ENCODE peak calls at places on chromosome 6, in six cellular contexts. One of them, this sample, is unnamed.

GRCh38 chr6:72560721-72561593 is 60.9 kb upstream of the KCNQ5 start:
- DNase-seq in hypothalamus: no peak
- DNase-seq in nephron progenitor cell: no peak
- DNase-seq in A172: peak; percentile 93
- DNase-seq in stimulated activated CD8-positive, alpha-beta memory T cell treated with anti-CD3 and anti-CD28 coated beads, Interleukin-12 subunit alpha, Interleukin-12 subunit beta, amount 100 ng/mL, for 1 hour: no peak
- DNase-seq in fibroblast of pulmonary artery: peak; percentile 5
- DNase-seq in this sample: no peak

GRCh38 chr6:131015630-131016263 is 47.3 kb downstream of the EPB41L2 start:
- DNase-seq in hypothalamus: no peak
- DNase-seq in nephron progenitor cell: no peak
- DNase-seq in A172: peak; percentile 11
- DNase-seq in stimulated activated CD8-positive, alpha-beta memory T cell treated with anti-CD3 and anti-CD28 coated beads, Interleukin-12 subunit alpha, Interleukin-12 subunit beta, amount 100 ng/mL, for 1 hour: no peak
- DNase-seq in fibroblast of pulmonary artery: peak; percentile 68
- DNase-seq in this sample: peak; percentile 37

GRCh38 chr6:12354499-12354898 is 64.3 kb downstream of the EDN1 start:
- DNase-seq in hypothalamus: no peak
- DNase-seq in nephron progenitor cell: no peak
- DNase-seq in A172: no peak
- DNase-seq in stimulated activated CD8-positive, alpha-beta memory T cell treated with anti-CD3 and anti-CD28 coated beads, Interleukin-12 subunit alpha, Interleukin-12 subunit beta, amount 100 ng/mL, for 1 hour: no peak
- DNase-seq in fibroblast of pulmonary artery: peak; percentile 90
- DNase-seq in this sample: peak; percentile 59

GRCh38 chr6:36609582-36609981 is 15.4 kb downstream of the SRSF3 start:
- DNase-seq in hypothalamus: no peak
- DNase-seq in nephron progenitor cell: no peak
- DNase-seq in A172: no peak
- DNase-seq in stimulated activated CD8-positive, alpha-beta memory T cell treated with anti-CD3 and anti-CD28 coated beads, Interleukin-12 subunit alpha, Interleukin-12 subunit beta, amount 100 ng/mL, for 1 hour: no peak
- DNase-seq in fibroblast of pulmonary artery: no peak
- DNase-seq in this sample: no peak

GRCh38 chr6:149855741-149856140 is 8.4 kb downstream of the LRP11 start:
- DNase-seq in hypothalamus: no peak
- DNase-seq in nephron progenitor cell: no peak
- DNase-seq in A172: no peak
- DNase-seq in stimulated activated CD8-positive, alpha-beta memory T cell treated with anti-CD3 and anti-CD28 coated beads, Interleukin-12 subunit alpha, Interleukin-12 subunit beta, amount 100 ng/mL, for 1 hour: no peak
- DNase-seq in fibroblast of pulmonary artery: no peak
- DNase-seq in this sample: no peak

GRCh38 chr6:23349521-23350147 is 776.4 kb upstream of the NRSN1 start:
- DNase-seq in hypothalamus: no peak
- DNase-seq in nephron progenitor cell: no peak
- DNase-seq in A172: peak; percentile 91
- DNase-seq in stimulated activated CD8-positive, alpha-beta memory T cell treated with anti-CD3 and anti-CD28 coated beads, Interleukin-12 subunit alpha, Interleukin-12 subunit beta, amount 100 ng/mL, for 1 hour: no peak
- DNase-seq in fibroblast of pulmonary artery: peak; percentile 69
- DNase-seq in this sample: peak; percentile 46

GRCh38 chr6:96013531-96013930 is 2.2 kb upstream of the FUT9 start:
- DNase-seq in hypothalamus: no peak
- DNase-seq in nephron progenitor cell: no peak
- DNase-seq in A172: no peak
- DNase-seq in stimulated activated CD8-positive, alpha-beta memory T cell treated with anti-CD3 and anti-CD28 coated beads, Interleukin-12 subunit alpha, Interleukin-12 subunit beta, amount 100 ng/mL, for 1 hour: no peak
- DNase-seq in fibroblast of pulmonary artery: no peak
- DNase-seq in this sample: no peak

GRCh38 chr6:147906361-147906760 is 397.9 kb downstream of the SAMD5 start:
- DNase-seq in hypothalamus: no peak
- DNase-seq in nephron progenitor cell: no peak
- DNase-seq in A172: peak; percentile 14
- DNase-seq in stimulated activated CD8-positive, alpha-beta memory T cell treated with anti-CD3 and anti-CD28 coated beads, Interleukin-12 subunit alpha, Interleukin-12 subunit beta, amount 100 ng/mL, for 1 hour: no peak
- DNase-seq in fibroblast of pulmonary artery: no peak
- DNase-seq in this sample: no peak

GRCh38 chr6:11979866-11980265 is 32.2 kb upstream of the HIVEP1 start:
- DNase-seq in hypothalamus: no peak
- DNase-seq in nephron progenitor cell: no peak
- DNase-seq in A172: no peak
- DNase-seq in stimulated activated CD8-positive, alpha-beta memory T cell treated with anti-CD3 and anti-CD28 coated beads, Interleukin-12 subunit alpha, Interleukin-12 subunit beta, amount 100 ng/mL, for 1 hour: no peak
- DNase-seq in fibroblast of pulmonary artery: no peak
- DNase-seq in this sample: no peak

GRCh38 chr6:105835373-105835772 is 250.8 kb upstream of the PRDM1 start:
- DNase-seq in hypothalamus: no peak
- DNase-seq in nephron progenitor cell: peak; percentile 39
- DNase-seq in A172: no peak
- DNase-seq in stimulated activated CD8-positive, alpha-beta memory T cell treated with anti-CD3 and anti-CD28 coated beads, Interleukin-12 subunit alpha, Interleukin-12 subunit beta, amount 100 ng/mL, for 1 hour: no peak
- DNase-seq in fibroblast of pulmonary artery: peak; percentile 3
- DNase-seq in this sample: peak; percentile 76

GRCh38 chr6:149221774-149222070 is 95.8 kb upstream of the TAB2 start:
- DNase-seq in hypothalamus: no peak
- DNase-seq in nephron progenitor cell: no peak
- DNase-seq in A172: no peak
- DNase-seq in stimulated activated CD8-positive, alpha-beta memory T cell treated with anti-CD3 and anti-CD28 coated beads, Interleukin-12 subunit alpha, Interleukin-12 subunit beta, amount 100 ng/mL, for 1 hour: no peak
- DNase-seq in fibroblast of pulmonary artery: peak; percentile 24
- DNase-seq in this sample: no peak

GRCh38 chr6:119339941-119340456 is 9.6 kb downstream of the MAN1A1 start:
- DNase-seq in hypothalamus: no peak
- DNase-seq in nephron progenitor cell: no peak
- DNase-seq in A172: no peak
- DNase-seq in stimulated activated CD8-positive, alpha-beta memory T cell treated with anti-CD3 and anti-CD28 coated beads, Interleukin-12 subunit alpha, Interleukin-12 subunit beta, amount 100 ng/mL, for 1 hour: no peak
- DNase-seq in fibroblast of pulmonary artery: no peak
- DNase-seq in this sample: no peak

GRCh38 chr6:163490826-163491577 is 76.5 kb downstream of the QKI start:
- DNase-seq in hypothalamus: peak; percentile 30
- DNase-seq in nephron progenitor cell: no peak
- DNase-seq in A172: no peak
- DNase-seq in stimulated activated CD8-positive, alpha-beta memory T cell treated with anti-CD3 and anti-CD28 coated beads, Interleukin-12 subunit alpha, Interleukin-12 subunit beta, amount 100 ng/mL, for 1 hour: no peak
- DNase-seq in fibroblast of pulmonary artery: peak; percentile 59
- DNase-seq in this sample: peak; percentile 71

GRCh38 chr6:149833651-149834050 is 30.5 kb downstream of the LRP11 start:
- DNase-seq in hypothalamus: no peak
- DNase-seq in nephron progenitor cell: no peak
- DNase-seq in A172: no peak
- DNase-seq in stimulated activated CD8-positive, alpha-beta memory T cell treated with anti-CD3 and anti-CD28 coated beads, Interleukin-12 subunit alpha, Interleukin-12 subunit beta, amount 100 ng/mL, for 1 hour: no peak
- DNase-seq in fibroblast of pulmonary artery: no peak
- DNase-seq in this sample: no peak

GRCh38 chr6:107598091-107598490 is 108.2 kb downstream of the SOBP start:
- DNase-seq in hypothalamus: no peak
- DNase-seq in nephron progenitor cell: no peak
- DNase-seq in A172: no peak
- DNase-seq in stimulated activated CD8-positive, alpha-beta memory T cell treated with anti-CD3 and anti-CD28 coated beads, Interleukin-12 subunit alpha, Interleukin-12 subunit beta, amount 100 ng/mL, for 1 hour: no peak
- DNase-seq in fibroblast of pulmonary artery: no peak
- DNase-seq in this sample: no peak

GRCh38 chr6:31203345-31203979 is 33.0 kb upstream of the POU5F1 start:
- DNase-seq in hypothalamus: no peak
- DNase-seq in nephron progenitor cell: no peak
- DNase-seq in A172: peak; percentile 82
- DNase-seq in stimulated activated CD8-positive, alpha-beta memory T cell treated with anti-CD3 and anti-CD28 coated beads, Interleukin-12 subunit alpha, Interleukin-12 subunit beta, amount 100 ng/mL, for 1 hour: no peak
- DNase-seq in fibroblast of pulmonary artery: peak; percentile 26
- DNase-seq in this sample: peak; percentile 26

GRCh38 chr6:133551436-133551835 is 310.3 kb downstream of the EYA4 start:
- DNase-seq in hypothalamus: no peak
- DNase-seq in nephron progenitor cell: no peak
- DNase-seq in A172: no peak
- DNase-seq in stimulated activated CD8-positive, alpha-beta memory T cell treated with anti-CD3 and anti-CD28 coated beads, Interleukin-12 subunit alpha, Interleukin-12 subunit beta, amount 100 ng/mL, for 1 hour: no peak
- DNase-seq in fibroblast of pulmonary artery: no peak
- DNase-seq in this sample: no peak

GRCh38 chr6:121436966-121437756 is 1.7 kb downstream of the GJA1 start:
- DNase-seq in hypothalamus: no peak
- DNase-seq in nephron progenitor cell: peak; percentile 64
- DNase-seq in A172: peak; percentile 23
- DNase-seq in stimulated activated CD8-positive, alpha-beta memory T cell treated with anti-CD3 and anti-CD28 coated beads, Interleukin-12 subunit alpha, Interleukin-12 subunit beta, amount 100 ng/mL, for 1 hour: no peak
- DNase-seq in fibroblast of pulmonary artery: peak; percentile 63
- DNase-seq in this sample: peak; percentile 91

GRCh38 chr6:99119109-99120031 is 171.6 kb upstream of the FBXL4 start:
- DNase-seq in hypothalamus: no peak
- DNase-seq in nephron progenitor cell: peak; percentile 39
- DNase-seq in A172: peak; percentile 52
- DNase-seq in stimulated activated CD8-positive, alpha-beta memory T cell treated with anti-CD3 and anti-CD28 coated beads, Interleukin-12 subunit alpha, Interleukin-12 subunit beta, amount 100 ng/mL, for 1 hour: peak; percentile 13
- DNase-seq in fibroblast of pulmonary artery: peak; percentile 55
- DNase-seq in this sample: peak; percentile 79

GRCh38 chr6:110270166-110270565 is 88.0 kb downstream of the METTL24 start:
- DNase-seq in hypothalamus: no peak
- DNase-seq in nephron progenitor cell: no peak
- DNase-seq in A172: peak; percentile 7
- DNase-seq in stimulated activated CD8-positive, alpha-beta memory T cell treated with anti-CD3 and anti-CD28 coated beads, Interleukin-12 subunit alpha, Interleukin-12 subunit beta, amount 100 ng/mL, for 1 hour: no peak
- DNase-seq in fibroblast of pulmonary artery: no peak
- DNase-seq in this sample: no peak

GRCh38 chr6:146545608-146546007 is 2.0 kb downstream of the RAB32 start:
- DNase-seq in hypothalamus: no peak
- DNase-seq in nephron progenitor cell: no peak
- DNase-seq in A172: peak; percentile 37
- DNase-seq in stimulated activated CD8-positive, alpha-beta memory T cell treated with anti-CD3 and anti-CD28 coated beads, Interleukin-12 subunit alpha, Interleukin-12 subunit beta, amount 100 ng/mL, for 1 hour: no peak
- DNase-seq in fibroblast of pulmonary artery: peak; percentile 57
- DNase-seq in this sample: peak; percentile 31

GRCh38 chr6:88596801-88597200 is 366.6 kb downstream of the RNGTT start:
- DNase-seq in hypothalamus: no peak
- DNase-seq in nephron progenitor cell: no peak
- DNase-seq in A172: no peak
- DNase-seq in stimulated activated CD8-positive, alpha-beta memory T cell treated with anti-CD3 and anti-CD28 coated beads, Interleukin-12 subunit alpha, Interleukin-12 subunit beta, amount 100 ng/mL, for 1 hour: no peak
- DNase-seq in fibroblast of pulmonary artery: no peak
- DNase-seq in this sample: no peak

GRCh38 chr6:170404036-170404435 is 97.5 kb downstream of the FAM120B start:
- DNase-seq in hypothalamus: no peak
- DNase-seq in nephron progenitor cell: no peak
- DNase-seq in A172: no peak
- DNase-seq in stimulated activated CD8-positive, alpha-beta memory T cell treated with anti-CD3 and anti-CD28 coated beads, Interleukin-12 subunit alpha, Interleukin-12 subunit beta, amount 100 ng/mL, for 1 hour: no peak
- DNase-seq in fibroblast of pulmonary artery: no peak
- DNase-seq in this sample: no peak

GRCh38 chr6:3450888-3451287 is 6.0 kb downstream of the SLC22A23 start:
- DNase-seq in hypothalamus: no peak
- DNase-seq in nephron progenitor cell: no peak
- DNase-seq in A172: no peak
- DNase-seq in stimulated activated CD8-positive, alpha-beta memory T cell treated with anti-CD3 and anti-CD28 coated beads, Interleukin-12 subunit alpha, Interleukin-12 subunit beta, amount 100 ng/mL, for 1 hour: no peak
- DNase-seq in fibroblast of pulmonary artery: no peak
- DNase-seq in this sample: no peak

GRCh38 chr6:57435475-57436163 is 118.2 kb downstream of the PRIM2 start:
- DNase-seq in hypothalamus: no peak
- DNase-seq in nephron progenitor cell: no peak
- DNase-seq in A172: no peak
- DNase-seq in stimulated activated CD8-positive, alpha-beta memory T cell treated with anti-CD3 and anti-CD28 coated beads, Interleukin-12 subunit alpha, Interleukin-12 subunit beta, amount 100 ng/mL, for 1 hour: no peak
- DNase-seq in fibroblast of pulmonary artery: no peak
- DNase-seq in this sample: peak; percentile 22

GRCh38 chr6:34235605-34236422 is 859 bp upstream of the HMGA1 start:
- DNase-seq in hypothalamus: no peak
- DNase-seq in nephron progenitor cell: peak; percentile 82
- DNase-seq in A172: peak; percentile 63
- DNase-seq in stimulated activated CD8-positive, alpha-beta memory T cell treated with anti-CD3 and anti-CD28 coated beads, Interleukin-12 subunit alpha, Interleukin-12 subunit beta, amount 100 ng/mL, for 1 hour: peak; percentile 51
- DNase-seq in fibroblast of pulmonary artery: peak; percentile 67
- DNase-seq in this sample: peak; percentile 74

GRCh38 chr6:20252311-20252710 is 40.0 kb upstream of the MBOAT1 start:
- DNase-seq in hypothalamus: no peak
- DNase-seq in nephron progenitor cell: no peak
- DNase-seq in A172: no peak
- DNase-seq in stimulated activated CD8-positive, alpha-beta memory T cell treated with anti-CD3 and anti-CD28 coated beads, Interleukin-12 subunit alpha, Interleukin-12 subunit beta, amount 100 ng/mL, for 1 hour: no peak
- DNase-seq in fibroblast of pulmonary artery: no peak
- DNase-seq in this sample: no peak

GRCh38 chr6:36126553-36127458 is 3.5 kb upstream of the MAPK13 start:
- DNase-seq in hypothalamus: no peak
- DNase-seq in nephron progenitor cell: no peak
- DNase-seq in A172: peak; percentile 48
- DNase-seq in stimulated activated CD8-positive, alpha-beta memory T cell treated with anti-CD3 and anti-CD28 coated beads, Interleukin-12 subunit alpha, Interleukin-12 subunit beta, amount 100 ng/mL, for 1 hour: no peak
- DNase-seq in fibroblast of pulmonary artery: peak; percentile 54
- DNase-seq in this sample: no peak

GRCh38 chr6:136660727-136661126 is 110.5 kb upstream of the MAP7 start:
- DNase-seq in hypothalamus: no peak
- DNase-seq in nephron progenitor cell: no peak
- DNase-seq in A172: no peak
- DNase-seq in stimulated activated CD8-positive, alpha-beta memory T cell treated with anti-CD3 and anti-CD28 coated beads, Interleukin-12 subunit alpha, Interleukin-12 subunit beta, amount 100 ng/mL, for 1 hour: no peak
- DNase-seq in fibroblast of pulmonary artery: no peak
- DNase-seq in this sample: no peak

GRCh38 chr6:53712078-53712477 is 46.5 kb upstream of the KLHL31 start:
- DNase-seq in hypothalamus: no peak
- DNase-seq in nephron progenitor cell: no peak
- DNase-seq in A172: no peak
- DNase-seq in stimulated activated CD8-positive, alpha-beta memory T cell treated with anti-CD3 and anti-CD28 coated beads, Interleukin-12 subunit alpha, Interleukin-12 subunit beta, amount 100 ng/mL, for 1 hour: no peak
- DNase-seq in fibroblast of pulmonary artery: no peak
- DNase-seq in this sample: no peak

GRCh38 chr6:133062702-133063319 is 178.3 kb upstream of the EYA4 start:
- DNase-seq in hypothalamus: no peak
- DNase-seq in nephron progenitor cell: no peak
- DNase-seq in A172: no peak
- DNase-seq in stimulated activated CD8-positive, alpha-beta memory T cell treated with anti-CD3 and anti-CD28 coated beads, Interleukin-12 subunit alpha, Interleukin-12 subunit beta, amount 100 ng/mL, for 1 hour: no peak
- DNase-seq in fibroblast of pulmonary artery: peak; percentile 4
- DNase-seq in this sample: no peak

GRCh38 chr6:136526196-136526930 is 23.9 kb downstream of the MAP7 start:
- DNase-seq in hypothalamus: peak; percentile 63
- DNase-seq in nephron progenitor cell: peak; percentile 56
- DNase-seq in A172: no peak
- DNase-seq in stimulated activated CD8-positive, alpha-beta memory T cell treated with anti-CD3 and anti-CD28 coated beads, Interleukin-12 subunit alpha, Interleukin-12 subunit beta, amount 100 ng/mL, for 1 hour: no peak
- DNase-seq in fibroblast of pulmonary artery: peak; percentile 73
- DNase-seq in this sample: peak; percentile 84

GRCh38 chr6:137105375-137105774 is 60.6 kb upstream of the IL20RA start:
- DNase-seq in hypothalamus: no peak
- DNase-seq in nephron progenitor cell: no peak
- DNase-seq in A172: no peak
- DNase-seq in stimulated activated CD8-positive, alpha-beta memory T cell treated with anti-CD3 and anti-CD28 coated beads, Interleukin-12 subunit alpha, Interleukin-12 subunit beta, amount 100 ng/mL, for 1 hour: no peak
- DNase-seq in fibroblast of pulmonary artery: no peak
- DNase-seq in this sample: no peak

GRCh38 chr6:108914235-108915022 is 66.2 kb downstream of the ARMC2 start:
- DNase-seq in hypothalamus: no peak
- DNase-seq in nephron progenitor cell: peak; percentile 7
- DNase-seq in A172: peak; percentile 8
- DNase-seq in stimulated activated CD8-positive, alpha-beta memory T cell treated with anti-CD3 and anti-CD28 coated beads, Interleukin-12 subunit alpha, Interleukin-12 subunit beta, amount 100 ng/mL, for 1 hour: peak; percentile 23
- DNase-seq in fibroblast of pulmonary artery: no peak
- DNase-seq in this sample: no peak

GRCh38 chr6:4666886-4667513 is 109.2 kb upstream of the CDYL start:
- DNase-seq in hypothalamus: no peak
- DNase-seq in nephron progenitor cell: no peak
- DNase-seq in A172: no peak
- DNase-seq in stimulated activated CD8-positive, alpha-beta memory T cell treated with anti-CD3 and anti-CD28 coated beads, Interleukin-12 subunit alpha, Interleukin-12 subunit beta, amount 100 ng/mL, for 1 hour: no peak
- DNase-seq in fibroblast of pulmonary artery: no peak
- DNase-seq in this sample: no peak

GRCh38 chr6:143689852-143690251 is 12.1 kb downstream of the PHACTR2 start:
- DNase-seq in hypothalamus: no peak
- DNase-seq in nephron progenitor cell: no peak
- DNase-seq in A172: peak; percentile 18
- DNase-seq in stimulated activated CD8-positive, alpha-beta memory T cell treated with anti-CD3 and anti-CD28 coated beads, Interleukin-12 subunit alpha, Interleukin-12 subunit beta, amount 100 ng/mL, for 1 hour: no peak
- DNase-seq in fibroblast of pulmonary artery: no peak
- DNase-seq in this sample: no peak

This sample was measured in left kidney.